ENCODE peak calls at places on chromosomes 12 and 14, in four cellular contexts. One of them, this sample, is unnamed.

GRCh38 chr12:99277566-99277965 is 370.0 kb upstream of the GARIN6 start:
- DNase-seq in gastrocnemius medialis: no peak
- DNase-seq in transverse colon: no peak
- DNase-seq in Peyer's patch: no peak
- DNase-seq in this sample: no peak

GRCh38 chr12:12365931-12366431 is 9.1 kb downstream of the BORCS5 start:
- DNase-seq in Peyer's patch: no peak
- DNase-seq in gastrocnemius medialis: no peak
- DNase-seq in transverse colon: no peak
- DNase-seq in this sample: peak

GRCh38 chr12:10249690-10250455 is 37.2 kb downstream of the GABARAPL1 start:
- DNase-seq in transverse colon: no peak
- DNase-seq in gastrocnemius medialis: no peak
- DNase-seq in Peyer's patch: no peak
- DNase-seq in this sample: peak

GRCh38 chr14:90062852-90063539 is 1.2 kb downstream of the KCNK13 start:
- DNase-seq in transverse colon: no peak
- DNase-seq in Peyer's patch: no peak
- DNase-seq in gastrocnemius medialis: no peak
- DNase-seq in this sample: peak

GRCh38 chr12:39372929-39373328 is 70.0 kb downstream of the KIF21A start:
- DNase-seq in transverse colon: no peak
- DNase-seq in gastrocnemius medialis: no peak
- DNase-seq in Peyer's patch: no peak
- DNase-seq in this sample: peak

GRCh38 chr12:62446741-62447452 is 19.7 kb upstream of the MON2 start:
- DNase-seq in Peyer's patch: no peak
- DNase-seq in transverse colon: no peak
- DNase-seq in gastrocnemius medialis: no peak
- DNase-seq in this sample: no peak

GRCh38 chr12:106282457-106283097 is 20.0 kb upstream of the TCP11L2 start:
- DNase-seq in gastrocnemius medialis: no peak
- DNase-seq in Peyer's patch: no peak
- DNase-seq in transverse colon: peak
- DNase-seq in this sample: peak

GRCh38 chr12:30973171-30973570 is 46.6 kb downstream of the TSPAN11 start:
- DNase-seq in gastrocnemius medialis: no peak
- DNase-seq in Peyer's patch: no peak
- DNase-seq in transverse colon: no peak
- DNase-seq in this sample: no peak

GRCh38 chr14:100994757-100995156 is 91.2 kb upstream of the RTL1 start:
- DNase-seq in gastrocnemius medialis: no peak
- DNase-seq in Peyer's patch: no peak
- DNase-seq in transverse colon: no peak
- DNase-seq in this sample: no peak

GRCh38 chr14:91108941-91109611 is 4.8 kb upstream of the DGLUCY start:
- DNase-seq in transverse colon: peak
- DNase-seq in Peyer's patch: no peak
- DNase-seq in gastrocnemius medialis: peak
- DNase-seq in this sample: peak

GRCh38 chr14:82641050-82641540 is 1107.4 kb upstream of the SEL1L start:
- DNase-seq in Peyer's patch: no peak
- DNase-seq in gastrocnemius medialis: no peak
- DNase-seq in transverse colon: no peak
- DNase-seq in this sample: no peak

GRCh38 chr12:93823616-93824410 is 146.6 kb downstream of the CRADD start:
- DNase-seq in transverse colon: no peak
- DNase-seq in gastrocnemius medialis: no peak
- DNase-seq in Peyer's patch: no peak
- DNase-seq in this sample: no peak

GRCh38 chr14:56119221-56119967 is 1.2 kb downstream of the PELI2 start:
- DNase-seq in Peyer's patch: peak
- DNase-seq in transverse colon: peak
- DNase-seq in gastrocnemius medialis: no peak
- DNase-seq in this sample: peak

GRCh38 chr14:67650694-67651093 is 23.7 kb downstream of the VTI1B start:
- DNase-seq in transverse colon: no peak
- DNase-seq in Peyer's patch: no peak
- DNase-seq in gastrocnemius medialis: no peak
- DNase-seq in this sample: no peak

GRCh38 chr14:81018714-81019512 is 63.5 kb downstream of the TSHR start:
- DNase-seq in gastrocnemius medialis: no peak
- DNase-seq in transverse colon: no peak
- DNase-seq in Peyer's patch: no peak
- DNase-seq in this sample: no peak

GRCh38 chr12:1559729-1560128 is 34.7 kb downstream of the FBXL14 start:
- DNase-seq in transverse colon: no peak
- DNase-seq in Peyer's patch: no peak
- DNase-seq in gastrocnemius medialis: no peak
- DNase-seq in this sample: no peak

GRCh38 chr12:22624573-22624907 is 431 bp upstream of the ETNK1 start:
- DNase-seq in transverse colon: no peak
- DNase-seq in Peyer's patch: no peak
- DNase-seq in gastrocnemius medialis: peak
- DNase-seq in this sample: no peak

GRCh38 chr12:81468206-81468605 is 290.9 kb downstream of the PPFIA2 start:
- DNase-seq in gastrocnemius medialis: no peak
- DNase-seq in transverse colon: no peak
- DNase-seq in Peyer's patch: no peak
- DNase-seq in this sample: no peak

GRCh38 chr14:105503918-105504692 is 13.1 kb downstream of the TEDC1 start:
- DNase-seq in gastrocnemius medialis: no peak
- DNase-seq in Peyer's patch: no peak
- DNase-seq in transverse colon: no peak
- DNase-seq in this sample: peak

GRCh38 chr12:72570601-72571000 is 298.4 kb downstream of the TRHDE start:
- DNase-seq in transverse colon: no peak
- DNase-seq in Peyer's patch: no peak
- DNase-seq in gastrocnemius medialis: no peak
- DNase-seq in this sample: peak

GRCh38 chr12:42084522-42084921 is 60.2 kb downstream of the GXYLT1 start:
- DNase-seq in transverse colon: no peak
- DNase-seq in Peyer's patch: no peak
- DNase-seq in gastrocnemius medialis: no peak
- DNase-seq in this sample: no peak

GRCh38 chr12:45938566-45938965 is 51.8 kb downstream of the SCAF11 start:
- DNase-seq in Peyer's patch: no peak
- DNase-seq in gastrocnemius medialis: no peak
- DNase-seq in transverse colon: no peak
- DNase-seq in this sample: no peak

GRCh38 chr14:89337161-89337560 is 79.9 kb downstream of the FOXN3 start:
- DNase-seq in transverse colon: no peak
- DNase-seq in gastrocnemius medialis: no peak
- DNase-seq in Peyer's patch: no peak
- DNase-seq in this sample: no peak

GRCh38 chr12:112575559-112576067 is 156.9 kb downstream of the PTPN11 start:
- DNase-seq in gastrocnemius medialis: no peak
- DNase-seq in Peyer's patch: no peak
- DNase-seq in transverse colon: no peak
- DNase-seq in this sample: no peak

GRCh38 chr14:23284654-23285529 is 1.0 kb downstream of the HOMEZ start:
- DNase-seq in Peyer's patch: no peak
- DNase-seq in gastrocnemius medialis: no peak
- DNase-seq in transverse colon: no peak
- DNase-seq in this sample: peak

GRCh38 chr12:67702136-67702535 is 53.6 kb downstream of the DYRK2 start:
- DNase-seq in Peyer's patch: no peak
- DNase-seq in transverse colon: no peak
- DNase-seq in gastrocnemius medialis: no peak
- DNase-seq in this sample: no peak

GRCh38 chr14:79064200-79064599 is 894.0 kb downstream of the NRXN3 start:
- DNase-seq in gastrocnemius medialis: no peak
- DNase-seq in transverse colon: no peak
- DNase-seq in Peyer's patch: no peak
- DNase-seq in this sample: no peak

GRCh38 chr12:19299765-19300164 is 139.5 kb upstream of the AEBP2 start:
- DNase-seq in Peyer's patch: no peak
- DNase-seq in transverse colon: no peak
- DNase-seq in gastrocnemius medialis: no peak
- DNase-seq in this sample: peak

GRCh38 chr14:99231850-99232401 is 40.1 kb downstream of the BCL11B start:
- DNase-seq in gastrocnemius medialis: no peak
- DNase-seq in Peyer's patch: no peak
- DNase-seq in transverse colon: no peak
- DNase-seq in this sample: peak

GRCh38 chr12:95898081-95898480 is 39.3 kb downstream of the SNRPF start:
- DNase-seq in Peyer's patch: no peak
- DNase-seq in gastrocnemius medialis: no peak
- DNase-seq in transverse colon: no peak
- DNase-seq in this sample: no peak

GRCh38 chr14:104471114-104471513 is 108.5 kb upstream of the C14orf180 start:
- DNase-seq in Peyer's patch: no peak
- DNase-seq in gastrocnemius medialis: no peak
- DNase-seq in transverse colon: no peak
- DNase-seq in this sample: no peak

GRCh38 chr14:79605863-79606262 is 605.4 kb downstream of the DIO2 start:
- DNase-seq in transverse colon: no peak
- DNase-seq in Peyer's patch: no peak
- DNase-seq in gastrocnemius medialis: no peak
- DNase-seq in this sample: no peak

GRCh38 chr14:105398726-105399440 is 545 bp downstream of the TEX22 start:
- DNase-seq in Peyer's patch: no peak
- DNase-seq in transverse colon: no peak
- DNase-seq in gastrocnemius medialis: no peak
- DNase-seq in this sample: peak

GRCh38 chr14:103329421-103330347 is 4.4 kb upstream of the EIF5 start:
- DNase-seq in transverse colon: peak
- DNase-seq in Peyer's patch: no peak
- DNase-seq in gastrocnemius medialis: no peak
- DNase-seq in this sample: peak

GRCh38 chr12:81617915-81618314 is 141.2 kb downstream of the PPFIA2 start:
- DNase-seq in gastrocnemius medialis: no peak
- DNase-seq in Peyer's patch: no peak
- DNase-seq in transverse colon: no peak
- DNase-seq in this sample: no peak

GRCh38 chr12:122471324-122472226 is 29.2 kb downstream of the ZCCHC8 start:
- DNase-seq in gastrocnemius medialis: no peak
- DNase-seq in Peyer's patch: no peak
- DNase-seq in transverse colon: no peak
- DNase-seq in this sample: peak

GRCh38 chr14:93035585-93035916 is 80.2 kb downstream of the ITPK1 start:
- DNase-seq in Peyer's patch: no peak
- DNase-seq in transverse colon: no peak
- DNase-seq in gastrocnemius medialis: no peak
- DNase-seq in this sample: no peak

GRCh38 chr12:18747960-18748359 is 10.0 kb downstream of the CAPZA3 start:
- DNase-seq in gastrocnemius medialis: no peak
- DNase-seq in Peyer's patch: no peak
- DNase-seq in transverse colon: no peak
- DNase-seq in this sample: no peak

GRCh38 chr12:56152756-56153137 is 360 bp downstream of the MYL6B start:
- DNase-seq in gastrocnemius medialis: no peak
- DNase-seq in Peyer's patch: no peak
- DNase-seq in transverse colon: no peak
- DNase-seq in this sample: no peak

GRCh38 chr12:56151672-56152131 is 685 bp upstream of the MYL6B start:
- DNase-seq in transverse colon: peak
- DNase-seq in gastrocnemius medialis: peak
- DNase-seq in Peyer's patch: peak
- DNase-seq in this sample: no peak

GRCh38 chr12:56150563-56150962 is 1.8 kb upstream of the MYL6B start:
- DNase-seq in gastrocnemius medialis: no peak
- DNase-seq in Peyer's patch: no peak
- DNase-seq in transverse colon: no peak
- DNase-seq in this sample: no peak

GRCh38 chr12:56153291-56154065 is 1.1 kb downstream of the MYL6B start:
- DNase-seq in Peyer's patch: no peak
- DNase-seq in transverse colon: no peak
- DNase-seq in gastrocnemius medialis: no peak
- DNase-seq in this sample: no peak

GRCh38 chr12:56152132-56152755 is at the start of gene MYL6B:
- DNase-seq in gastrocnemius medialis: peak
- DNase-seq in transverse colon: peak
- DNase-seq in Peyer's patch: peak
- DNase-seq in this sample: peak
- TF ChIP-seq POLR2A in gastrocnemius medialis: peak
- TF ChIP-seq POLR2A in transverse colon: peak
- TF ChIP-seq POLR2A in Peyer's patch: no peak
- TF ChIP-seq POLR2A in this sample: peak

DNA sequence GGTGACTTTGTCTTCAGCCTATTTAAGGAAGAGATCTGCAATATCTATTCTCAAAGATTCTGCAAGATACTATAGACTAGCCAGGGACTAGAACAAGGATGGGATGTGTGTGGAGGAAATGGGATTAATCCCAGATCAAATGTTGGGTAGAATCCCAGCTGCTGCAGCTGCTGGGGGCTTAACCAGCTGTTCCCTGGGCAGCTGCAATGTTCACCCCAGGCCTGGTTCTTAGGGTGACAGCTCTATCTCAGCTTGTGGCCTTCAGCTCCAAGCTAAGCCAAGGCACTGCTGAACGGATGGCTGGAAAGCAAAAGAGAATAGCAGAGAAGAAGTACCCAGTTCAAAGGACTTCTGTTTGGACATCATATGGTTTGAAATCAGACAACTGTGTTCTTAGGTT is 10.0 kb upstream of the RHEBL1 start:
- DNase-seq in gastrocnemius medialis: no peak
- DNase-seq in transverse colon: no peak
- DNase-seq in Peyer's patch: no peak
- DNase-seq in this sample: no peak
- TF ChIP-seq POLR2A in gastrocnemius medialis: no peak
- TF ChIP-seq POLR2A in transverse colon: no peak
- TF ChIP-seq POLR2A in Peyer's patch: no peak
- TF ChIP-seq POLR2A in this sample: no peak

DNA sequence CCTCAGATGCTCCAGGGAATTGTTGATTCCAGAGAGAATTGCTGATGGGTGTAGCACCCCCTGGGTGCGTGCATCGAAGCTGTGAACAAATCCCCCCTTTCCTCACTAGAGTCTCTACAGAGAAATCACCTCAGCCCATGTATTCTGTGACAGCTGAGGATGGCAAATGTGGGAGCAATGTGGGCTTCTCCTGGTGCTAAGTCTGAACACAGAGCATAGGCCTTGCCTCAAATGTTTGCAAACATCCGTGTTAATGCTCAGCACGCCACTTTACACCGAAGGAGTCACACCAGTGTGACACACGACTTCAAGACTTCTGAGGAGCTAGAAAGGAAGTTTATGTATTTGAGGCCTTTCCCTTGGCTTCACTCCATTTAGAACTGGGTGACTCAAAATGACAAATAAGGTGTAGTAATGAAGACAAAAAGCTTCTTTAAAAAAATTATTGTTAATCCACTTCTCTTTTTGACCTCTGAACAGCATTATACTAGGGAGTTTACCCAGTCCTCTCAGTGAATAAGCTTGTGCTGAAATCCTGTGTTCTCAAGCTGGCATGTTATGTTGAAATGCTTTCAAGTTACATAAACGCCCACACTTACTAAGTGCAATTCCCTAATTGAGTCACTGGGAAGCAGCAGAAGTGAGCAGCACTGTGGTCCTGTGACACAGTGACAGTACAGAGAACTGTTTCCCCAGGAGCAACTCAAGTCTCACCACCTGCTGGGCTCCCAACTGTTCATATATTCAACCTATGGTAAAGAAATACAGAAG is 92.9 kb downstream of the FAR2 start:
- DNase-seq in transverse colon: peak
- DNase-seq in Peyer's patch: peak
- DNase-seq in gastrocnemius medialis: no peak
- DNase-seq in this sample: peak
- TF ChIP-seq POLR2A in transverse colon: no peak
- TF ChIP-seq POLR2A in Peyer's patch: no peak
- TF ChIP-seq POLR2A in gastrocnemius medialis: no peak
- TF ChIP-seq POLR2A in this sample: no peak

GRCh38 chr14:65296876-65297275 is 115.7 kb upstream of the FUT8 start:
- DNase-seq in Peyer's patch: no peak
- DNase-seq in transverse colon: no peak
- DNase-seq in gastrocnemius medialis: no peak
- DNase-seq in this sample: no peak
- TF ChIP-seq POLR2A in Peyer's patch: no peak
- TF ChIP-seq POLR2A in transverse colon: no peak
- TF ChIP-seq POLR2A in gastrocnemius medialis: no peak
- TF ChIP-seq POLR2A in this sample: no peak

This sample was measured in NB4.